ENCODE peak calls at places on chromosome 16, in seven cellular contexts. O, G, I, W, C, F and A are unnamed samples.

GRCh38 chr16:1213231-1213630 is 11.8 kb downstream of the TPSG1 start:
- DNase-seq in F (no peak), W (no peak), G (no peak), I (no peak), C (no peak), O (no peak), A (no peak)

GRCh38 chr16:3659200-3659599 is 4.7 kb downstream of the DNASE1 start:
- DNase-seq in O (peak; percentile 49), G (no peak), F (no peak), W (no peak), C (no peak), I (no peak), A (no peak)

GRCh38 chr16:75196826-75197225 is 10.1 kb downstream of the CTRB2 start:
- DNase-seq in W (no peak), F (peak; percentile 38), O (no peak), I (no peak), G (no peak), C (no peak), A (no peak)

GRCh38 chr16:54985156-54985555 is 54.5 kb downstream of the IRX5 start:
- DNase-seq in C (no peak), F (no peak), O (no peak), W (no peak), G (no peak), I (no peak), A (no peak)

GRCh38 chr16:24253192-24253591 is 2.9 kb upstream of the CACNG3 start:
- DNase-seq in C (peak; percentile 36), O (peak; percentile 3), G (peak; percentile 47), W (no peak), F (no peak), I (peak; percentile 13), A (peak; percentile 51)

GRCh38 chr16:51834131-51834530 is 683.1 kb upstream of the SALL1 start:
- DNase-seq in G (no peak), C (no peak), I (no peak), O (peak; percentile 58), F (no peak), W (no peak), A (no peak)

GRCh38 chr16:58970775-58971174 is 236.7 kb upstream of the GOT2 start:
- DNase-seq in G (no peak), F (no peak), W (no peak), C (no peak), O (peak; percentile 62), I (no peak), A (no peak)

GRCh38 chr16:86635181-86635580 is 56.8 kb downstream of the FOXL1 start:
- DNase-seq in W (no peak), I (no peak), F (peak; percentile 82), O (no peak), C (no peak), G (no peak), A (no peak)

GRCh38 chr16:50354629-50355456 is 13.9 kb downstream of the BRD7 start:
- DNase-seq in F (no peak), O (peak; percentile 30), I (no peak), G (no peak), C (no peak), W (no peak), A (peak; percentile 18)

GRCh38 chr16:56947604-56947995 is 14.2 kb upstream of the CETP start:
- DNase-seq in G (no peak), F (peak; percentile 13), O (peak; percentile 34), I (no peak), W (no peak), C (no peak), A (no peak)

GRCh38 chr16:50316848-50317630 is 50.7 kb downstream of the ADCY7 start:
- DNase-seq in W (no peak), I (no peak), F (no peak), C (no peak), G (no peak), O (no peak), A (no peak)